ENCODE peak calls at places on chromosome 16, in four cellular contexts. M is stimulated activated CD8-positive, alpha-beta memory T cell treated with anti-CD3 and anti-CD28 coated beads, Interleukin-15, amount 100 ng/mL, for 24 hours; Y is activated naive CD8-positive, alpha-beta T cell treated with anti-CD3 and anti-CD28 coated beads, Interleukin-2, amount 50 U/mL, for 24 hours; Q is MCF 10A. Z is an unnamed sample.
A peak's percentile ranks its signal among the peaks of the same experiment; 100 is the strongest.

GRCh38 chr16:12348733-12349704 is 372.5 kb downstream of the SNX29 start:
- DNase-seq in Y (no peak), M (no peak), Q (no peak), Z (no peak)

GRCh38 chr16:68270353-68270752 is 6.0 kb downstream of the SLC7A6 start:
- DNase-seq in Y (no peak), M (no peak), Q (no peak), Z (no peak)

GRCh38 chr16:58027341-58028167 is 2.0 kb downstream of the MMP15 start:
- DNase-seq in M (no peak), Q (peak; percentile 55), Y (no peak), Z (peak; percentile 45)

GRCh38 chr16:58652741-58653140 is 23.1 kb upstream of the CNOT1 start:
- DNase-seq in Q (peak; percentile 51), Y (no peak), M (no peak), Z (no peak)

GRCh38 chr16:52611817-52612673 is 65.1 kb upstream of the TOX3 start:
- DNase-seq in M (no peak), Q (no peak), Y (no peak), Z (peak; percentile 1)

GRCh38 chr16:3880623-3881498 is at the start of gene CREBBP:
- DNase-seq in M (peak; percentile 78), Q (peak; percentile 84), Y (peak; percentile 84), Z (peak; percentile 83)

GRCh38 chr16:426115-426905 is 861 bp downstream of the RAB11FIP3 start:
- DNase-seq in Y (peak; percentile 18), M (no peak), Q (peak; percentile 14), Z (no peak)

GRCh38 chr16:60077791-60078280 is 1343.7 kb upstream of the GOT2 start:
- DNase-seq in Y (no peak), M (no peak), Q (no peak), Z (no peak)

GRCh38 chr16:66553223-66553622 is 847 bp downstream of the CKLF start:
- DNase-seq in M (no peak), Y (peak; percentile 15), Q (no peak), Z (no peak)

Z was measured in PC-3.